ENCODE peak calls at places on chromosomes 16 and 17, in seven cellular contexts. B is hepatocyte, V is GM23248, I is neural progenitor cell, P is OCI-LY7, J is SK-N-SH, A is MM.1S. H is an unnamed sample.

GRCh38 chr16:2470603-2471015 is 488 bp upstream of the NTN3 start:
- DNase-seq in V (peak; percentile 37), J (no peak), I (no peak), B (no peak), P (peak; percentile 67), A (no peak), H (peak; percentile 24)

GRCh38 chr16:86549076-86549892 is 5.8 kb downstream of the MTHFSD start:
- DNase-seq in A (no peak), J (no peak), I (no peak), V (no peak), P (no peak), B (no peak), H (no peak)

GRCh38 chr17:28317099-28317964 is 1.7 kb upstream of the TMEM97 start:
- DNase-seq in A (no peak), P (no peak), V (no peak), B (no peak), J (peak; percentile 27), I (no peak), H (no peak)

GRCh38 chr17:5122586-5123342 is 6.9 kb downstream of the USP6 start:
- DNase-seq in I (peak; percentile 58), J (peak; percentile 67), B (peak; percentile 67), A (no peak), P (no peak), V (peak; percentile 53), H (no peak)

GRCh38 chr16:77211880-77212735 is 12.9 kb downstream of the SYCE1L start:
- DNase-seq in I (peak; percentile 83), A (peak; percentile 42), B (peak; percentile 87), J (peak; percentile 96), V (peak; percentile 26), P (peak; percentile 67), H (peak; percentile 61)

GRCh38 chr17:48561894-48562810 is 16.0 kb downstream of the HOXB4 start:
- DNase-seq in B (no peak), J (no peak), I (no peak), A (no peak), V (peak; percentile 49), P (no peak), H (peak; percentile 15)

GRCh38 chr17:30551666-30552339 is 74.6 kb downstream of the GOSR1 start:
- DNase-seq in B (no peak), P (no peak), J (no peak), V (no peak), I (no peak), A (no peak), H (no peak)

GRCh38 chr16:58236231-58236690 is 38.4 kb upstream of the CSNK2A2 start:
- DNase-seq in B (peak; percentile 79), V (peak; percentile 63), P (peak; percentile 78), A (peak; percentile 75), J (peak; percentile 76), I (peak; percentile 93), H (peak; percentile 57)

GRCh38 chr16:77960771-77961170 is 61.6 kb upstream of the CLEC3A start:
- DNase-seq in I (no peak), B (no peak), A (no peak), J (no peak), V (no peak), P (no peak), H (no peak)

GRCh38 chr17:39205112-39205526 is 5.0 kb downstream of the RPL19 start:
- DNase-seq in V (no peak), B (no peak), J (no peak), A (no peak), P (no peak), I (no peak), H (no peak)

GRCh38 chr17:74851612-74852236 is 8.0 kb downstream of the GRIN2C start:
- DNase-seq in A (no peak), V (no peak), J (no peak), P (no peak), B (no peak), I (no peak), H (no peak)

GRCh38 chr17:19298561-19299213 is 61.5 kb downstream of the EPN2 start:
- DNase-seq in B (no peak), A (no peak), I (no peak), P (no peak), J (no peak), V (no peak), H (no peak)

GRCh38 chr17:19299214-19299747 is 62.1 kb downstream of the EPN2 start:
- DNase-seq in P (no peak), V (no peak), A (no peak), B (no peak), J (no peak), I (peak; percentile 44), H (no peak)

GRCh38 chr17:19301274-19301946 is 61.1 kb downstream of the B9D1 start:
- DNase-seq in I (no peak), V (no peak), J (no peak), P (no peak), A (no peak), B (no peak), H (no peak)

GRCh38 chr17:19301973-19302372 is 60.5 kb downstream of the B9D1 start:
- DNase-seq in A (no peak), P (no peak), I (no peak), J (no peak), V (no peak), B (no peak), H (no peak)

DNA sequence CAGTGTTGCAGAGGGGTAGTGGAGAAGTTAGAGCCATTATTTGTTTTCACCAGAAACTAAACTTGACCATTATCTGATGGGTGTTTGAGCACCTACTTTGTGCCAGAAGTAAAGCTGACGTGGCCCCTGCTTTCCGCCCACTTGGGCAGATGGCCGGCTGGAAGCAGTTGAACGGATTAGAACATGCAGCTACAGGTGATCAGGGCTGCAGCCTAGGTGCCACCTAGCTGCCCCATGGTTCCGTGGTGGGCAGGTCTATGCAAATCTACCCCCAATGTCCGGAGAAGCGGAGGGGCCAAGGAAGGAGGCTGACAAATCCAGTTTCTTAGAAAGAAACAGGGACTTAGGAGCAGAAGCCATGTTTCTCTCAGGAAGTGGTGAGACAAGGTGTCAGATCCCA is 62.7 kb downstream of the B9D1 start:
- DNase-seq in B (no peak), J (no peak), I (no peak), A (no peak), P (no peak), V (no peak), H (no peak)
- H3K4me1 ChIP-seq in B (no peaks in the 10 kb centered on the region), J (peaks cover 6% of the 10 kb centered on the region), I (peaks cover 20% of the 10 kb centered on the region), A (peaks cover 30% of the 10 kb centered on the region), P (peaks cover 41% of the 10 kb centered on the region), V (peaks cover 7% of the 10 kb centered on the region), H (no peaks in the 10 kb centered on the region)

DNA sequence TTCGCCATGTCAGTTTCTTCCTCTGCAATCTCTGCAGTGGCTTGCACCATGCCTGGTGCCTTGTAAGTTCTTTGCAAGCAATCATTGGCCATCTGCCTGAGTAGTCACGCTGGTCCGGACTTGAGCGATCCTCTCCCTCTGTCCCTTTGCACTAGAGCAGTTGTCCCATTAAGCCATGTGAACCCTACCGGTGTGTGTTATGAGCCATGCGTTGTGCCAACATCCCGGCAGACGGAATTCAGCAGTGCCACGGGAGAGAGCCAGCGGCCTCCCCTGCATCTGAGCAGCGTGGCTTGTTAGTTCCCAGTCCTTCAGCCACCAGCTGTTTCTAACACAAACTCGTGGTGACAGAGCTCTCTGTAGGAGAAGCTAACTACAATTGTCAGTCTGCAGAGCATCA is 275.1 kb upstream of the HSBP1 start:
- DNase-seq in B (no peak), J (no peak), A (no peak), I (no peak), V (no peak), P (no peak), H (no peak)
- TF ChIP-seq EZH2phosphoT487 in B (no peak), J (no peak), A (no peak), I (no peak), V (no peak), P (no peak), H (no peak)

GRCh38 chr16:3858809-3859208 is 21.7 kb downstream of the CREBBP start:
- DNase-seq in V (no peak), B (no peak), I (no peak), P (no peak), A (no peak), J (no peak), H (no peak)
- H3K4me1 ChIP-seq in V (peaks cover 42% of the 10 kb centered on the region), B (peaks cover 35% of the 10 kb centered on the region), I (peaks cover 52% of the 10 kb centered on the region), P (peaks cover 60% of the 10 kb centered on the region), A (peaks cover 20% of the 10 kb centered on the region), J (peaks cover 25% of the 10 kb centered on the region), H (peaks cover 6% of the 10 kb centered on the region)

DNA sequence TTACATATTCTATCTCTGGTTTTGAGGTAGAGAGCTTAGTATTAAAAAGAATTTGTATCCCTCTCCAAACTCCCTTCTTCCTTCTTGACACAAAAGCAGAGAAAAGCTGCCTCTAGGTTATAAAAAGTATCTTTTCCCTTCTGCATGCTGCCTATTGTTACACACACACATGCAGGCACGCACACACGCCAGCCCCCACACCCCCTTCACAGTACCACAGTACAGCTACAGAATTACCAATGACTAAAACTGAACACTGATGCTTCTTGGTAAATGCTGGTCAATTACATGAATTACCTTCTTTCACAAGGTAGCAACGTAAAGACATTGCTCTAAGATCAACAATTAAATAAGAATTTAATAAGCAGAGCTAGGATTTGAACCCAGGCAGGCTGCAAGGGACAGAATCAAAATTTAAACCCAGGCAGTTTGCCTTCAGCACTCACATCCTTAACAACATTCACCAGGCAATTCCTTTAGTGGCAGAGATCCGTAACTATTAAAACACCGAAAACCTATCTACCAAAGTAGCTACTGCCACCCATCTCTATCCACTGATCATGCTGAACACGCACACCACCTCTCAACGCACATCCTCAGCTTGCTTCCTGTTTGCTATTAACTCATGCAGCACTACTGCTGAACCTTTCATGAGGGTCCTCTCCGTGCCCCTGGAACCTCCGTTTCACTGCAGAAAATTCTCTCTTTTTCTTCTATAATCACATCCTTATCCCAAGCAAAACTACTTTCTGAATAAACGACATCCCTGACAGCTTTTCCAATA is 37.8 kb downstream of the YWHAE start:
- DNase-seq in V (peak; percentile 58), J (no peak), I (no peak), P (peak; percentile 47), A (no peak), B (no peak), H (no peak)
- TF ChIP-seq EZH2phosphoT487 in V (no peak), J (no peak), I (no peak), P (no peak), A (no peak), B (no peak), H (no peak)

DNA sequence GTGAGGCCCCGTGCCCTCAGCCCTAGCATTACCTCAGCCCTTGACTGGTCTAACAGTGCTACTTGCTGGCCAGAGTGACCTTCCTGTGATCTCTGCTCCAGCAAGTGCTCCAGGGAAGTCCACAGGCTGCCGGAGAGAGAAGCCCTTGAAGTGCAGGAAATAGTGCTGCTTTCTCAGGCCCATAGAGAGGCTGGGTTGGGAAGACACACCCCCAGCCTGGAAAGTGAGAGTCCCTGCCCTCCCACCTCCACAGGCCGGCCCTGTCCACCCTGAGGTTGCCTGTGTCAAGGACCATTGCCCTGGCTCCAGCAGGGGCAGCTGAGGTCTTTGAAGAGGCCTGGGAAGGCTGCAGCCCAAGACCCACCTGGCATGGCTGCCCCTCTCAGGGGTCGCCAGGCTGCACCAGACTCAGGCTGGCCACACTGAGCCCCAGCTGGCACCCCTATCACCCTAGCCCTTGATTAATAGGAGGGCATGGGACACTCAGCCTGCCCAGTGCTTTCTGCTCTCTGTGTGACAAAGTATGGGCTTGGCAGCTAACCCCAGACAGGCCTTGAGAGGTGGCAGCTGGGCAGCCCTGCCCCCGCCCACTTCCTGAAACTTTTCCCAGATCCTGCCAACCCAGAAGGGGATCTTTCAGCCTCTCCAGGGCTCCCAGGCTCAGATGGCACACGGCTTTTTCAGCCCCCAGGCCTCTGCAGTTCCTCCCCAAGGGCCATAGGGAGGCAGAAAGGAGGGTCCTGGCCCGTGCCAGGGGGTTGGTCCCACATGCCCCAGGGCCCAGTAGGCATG is 21.7 kb downstream of the ATP6V0D1 start:
- DNase-seq in J (peak; percentile 38), B (no peak), V (peak; percentile 33), A (no peak), I (no peak), P (no peak), H (no peak)
- H3K4me1 ChIP-seq in J (peaks cover 14% of the 10 kb centered on the region), B (peaks cover 44% of the 10 kb centered on the region), V (peaks cover 41% of the 10 kb centered on the region), A (no peaks in the 10 kb centered on the region), I (no peaks in the 10 kb centered on the region), P (no peaks in the 10 kb centered on the region), H (no peaks in the 10 kb centered on the region)

GRCh38 chr16:1078579-1079021 is 6.1 kb downstream of the SSTR5 start:
- DNase-seq in V (peak; percentile 45), A (no peak), P (no peak), I (no peak), J (no peak), B (peak; percentile 89), H (peak; percentile 90)
- TF ChIP-seq EZH2phosphoT487 in V (no peak), A (no peak), P (no peak), I (no peak), J (no peak), B (no peak), H (peak; percentile 75)